ENCODE peak calls at places on chromosomes 13 and 19, in four cellular contexts. One of them, this sample, is unnamed.

GRCh38 chr13:21435710-21436151 is 23.4 kb downstream of the ZDHHC20 start:
- DNase-seq in ovary: no peak
- DNase-seq in stomach: peak; percentile 68
- DNase-seq in sigmoid colon: peak; percentile 63
- DNase-seq in this sample: no peak

GRCh38 chr19:10389863-10390262 is 9.5 kb upstream of the TYK2 start:
- DNase-seq in sigmoid colon: no peak
- DNase-seq in stomach: no peak
- DNase-seq in ovary: no peak
- DNase-seq in this sample: peak; percentile 39

GRCh38 chr19:38634757-38635482 is 12.5 kb upstream of the ACTN4 start:
- DNase-seq in ovary: peak; percentile 85
- DNase-seq in sigmoid colon: peak; percentile 84
- DNase-seq in stomach: peak; percentile 83
- DNase-seq in this sample: peak; percentile 74

GRCh38 chr19:10167459-10167858 is 27.3 kb downstream of the DNMT1 start:
- DNase-seq in stomach: no peak
- DNase-seq in sigmoid colon: no peak
- DNase-seq in ovary: no peak
- DNase-seq in this sample: no peak

GRCh38 chr13:70042193-70042592 is 65.4 kb upstream of the ATXN8OS start:
- DNase-seq in ovary: no peak
- DNase-seq in sigmoid colon: no peak
- DNase-seq in stomach: no peak
- DNase-seq in this sample: no peak

GRCh38 chr19:54882758-54883157 is 8.7 kb downstream of the FCAR start:
- DNase-seq in stomach: no peak
- DNase-seq in sigmoid colon: no peak
- DNase-seq in ovary: no peak
- DNase-seq in this sample: peak; percentile 17

GRCh38 chr13:68047889-68048288 is 817.8 kb upstream of the PCDH9 start:
- DNase-seq in sigmoid colon: no peak
- DNase-seq in ovary: no peak
- DNase-seq in stomach: no peak
- DNase-seq in this sample: no peak

GRCh38 chr19:49888478-49888901 is 8.2 kb downstream of the IL4I1 start:
- DNase-seq in sigmoid colon: no peak
- DNase-seq in stomach: no peak
- DNase-seq in ovary: no peak
- DNase-seq in this sample: no peak

GRCh38 chr13:113657851-113658741 is at the start of gene ATP4B:
- DNase-seq in stomach: peak; percentile 72
- DNase-seq in ovary: peak; percentile 12
- DNase-seq in sigmoid colon: peak; percentile 40
- DNase-seq in this sample: no peak

GRCh38 chr19:38025908-38026307 is 118.9 kb downstream of the SIPA1L3 start:
- DNase-seq in ovary: no peak
- DNase-seq in stomach: no peak
- DNase-seq in sigmoid colon: no peak
- DNase-seq in this sample: no peak

GRCh38 chr13:25982908-25983307 is 68.9 kb downstream of the SHISA2 start:
- DNase-seq in sigmoid colon: no peak
- DNase-seq in ovary: no peak
- DNase-seq in stomach: no peak
- DNase-seq in this sample: no peak

GRCh38 chr19:20333508-20333907 is 166.5 kb downstream of the ZNF486 start:
- DNase-seq in sigmoid colon: no peak
- DNase-seq in ovary: no peak
- DNase-seq in stomach: no peak
- DNase-seq in this sample: no peak

GRCh38 chr13:103255587-103256301 is 189.5 kb upstream of the SLC10A2 start:
- DNase-seq in ovary: no peak
- DNase-seq in stomach: no peak
- DNase-seq in sigmoid colon: no peak
- DNase-seq in this sample: no peak

GRCh38 chr19:35004517-35005255 is 4.6 kb downstream of the GRAMD1A start:
- DNase-seq in stomach: no peak
- DNase-seq in sigmoid colon: no peak
- DNase-seq in ovary: no peak
- DNase-seq in this sample: no peak

GRCh38 chr19:39410620-39411005 is 1.9 kb upstream of the PLEKHG2 start:
- DNase-seq in stomach: no peak
- DNase-seq in ovary: no peak
- DNase-seq in sigmoid colon: peak; percentile 70
- DNase-seq in this sample: no peak

GRCh38 chr19:20359933-20360720 is 193.1 kb downstream of the ZNF486 start:
- DNase-seq in ovary: no peak
- DNase-seq in sigmoid colon: no peak
- DNase-seq in stomach: no peak
- DNase-seq in this sample: peak; percentile 16

GRCh38 chr19:54653181-54653809 is 9.5 kb upstream of the LILRB4 start:
- DNase-seq in sigmoid colon: no peak
- DNase-seq in stomach: no peak
- DNase-seq in ovary: no peak
- DNase-seq in this sample: no peak

GRCh38 chr13:53781941-53782340 is 753.3 kb downstream of the OLFM4 start:
- DNase-seq in ovary: no peak
- DNase-seq in sigmoid colon: no peak
- DNase-seq in stomach: no peak
- DNase-seq in this sample: no peak

GRCh38 chr19:30445385-30445784 is 73.2 kb downstream of the ZNF536 start:
- DNase-seq in ovary: no peak
- DNase-seq in sigmoid colon: no peak
- DNase-seq in stomach: no peak
- DNase-seq in this sample: no peak

GRCh38 chr19:49851456-49852259 is 699 bp downstream of the PTOV1 start:
- DNase-seq in ovary: peak; percentile 75
- DNase-seq in sigmoid colon: no peak
- DNase-seq in stomach: no peak
- DNase-seq in this sample: peak; percentile 56

GRCh38 chr13:36839981-36840380 is 21.0 kb downstream of the RFXAP start:
- DNase-seq in ovary: no peak
- DNase-seq in stomach: no peak
- DNase-seq in sigmoid colon: no peak
- DNase-seq in this sample: no peak

GRCh38 chr13:36840718-36841250 is 21.8 kb downstream of the RFXAP start:
- DNase-seq in stomach: no peak
- DNase-seq in ovary: no peak
- DNase-seq in sigmoid colon: no peak
- DNase-seq in this sample: no peak

GRCh38 chr13:36839281-36839680 is 20.3 kb downstream of the RFXAP start:
- DNase-seq in sigmoid colon: no peak
- DNase-seq in ovary: no peak
- DNase-seq in stomach: no peak
- DNase-seq in this sample: no peak

GRCh38 chr13:36837354-36838092 is 18.5 kb downstream of the RFXAP start:
- DNase-seq in stomach: no peak
- DNase-seq in ovary: no peak
- DNase-seq in sigmoid colon: no peak
- DNase-seq in this sample: no peak

GRCh38 chr13:36841411-36841810 is 22.4 kb downstream of the RFXAP start:
- DNase-seq in sigmoid colon: no peak
- DNase-seq in stomach: no peak
- DNase-seq in ovary: no peak
- DNase-seq in this sample: no peak
- H3K4me1 ChIP-seq in sigmoid colon: peaks cover 6% of the 10 kb centered on the region
- H3K4me1 ChIP-seq in stomach: no peaks in the 10 kb centered on the region
- H3K4me1 ChIP-seq in ovary: no peaks in the 10 kb centered on the region
- H3K4me1 ChIP-seq in this sample: no peaks in the 10 kb centered on the region

GRCh38 chr19:17834350-17835181 is 13.2 kb downstream of the JAK3 start:
- DNase-seq in stomach: no peak
- DNase-seq in ovary: no peak
- DNase-seq in sigmoid colon: no peak
- DNase-seq in this sample: no peak
- TF ChIP-seq CTCF in stomach: no peak
- TF ChIP-seq CTCF in ovary: no peak
- TF ChIP-seq CTCF in sigmoid colon: no peak
- TF ChIP-seq CTCF in this sample: peak; percentile 6

GRCh38 chr13:97231832-97232201 is 9.7 kb downstream of the MBNL2 start:
- DNase-seq in ovary: no peak
- DNase-seq in stomach: no peak
- DNase-seq in sigmoid colon: no peak
- DNase-seq in this sample: no peak
- H3K4me1 ChIP-seq in ovary: peaks cover 25% of the 10 kb centered on the region
- H3K4me1 ChIP-seq in stomach: peaks cover 50% of the 10 kb centered on the region
- H3K4me1 ChIP-seq in sigmoid colon: peaks cover 95% of the 10 kb centered on the region
- H3K4me1 ChIP-seq in this sample: peaks cover 17% of the 10 kb centered on the region

GRCh38 chr19:4057913-4058695 is 8.6 kb downstream of the ZBTB7A start:
- DNase-seq in stomach: peak; percentile 81
- DNase-seq in sigmoid colon: peak; percentile 97
- DNase-seq in ovary: peak; percentile 80
- DNase-seq in this sample: peak; percentile 4
- TF ChIP-seq CTCF in stomach: no peak
- TF ChIP-seq CTCF in sigmoid colon: no peak
- TF ChIP-seq CTCF in ovary: no peak
- TF ChIP-seq CTCF in this sample: no peak

GRCh38 chr19:46972301-46972700 is 47.3 kb upstream of the NPAS1 start:
- DNase-seq in ovary: no peak
- DNase-seq in stomach: no peak
- DNase-seq in sigmoid colon: no peak
- DNase-seq in this sample: no peak

GRCh38 chr19:46974181-46974580 is 45.5 kb upstream of the NPAS1 start:
- DNase-seq in ovary: no peak
- DNase-seq in sigmoid colon: no peak
- DNase-seq in stomach: no peak
- DNase-seq in this sample: no peak

GRCh38 chr19:46967578-46968018 is 52.0 kb upstream of the NPAS1 start:
- DNase-seq in ovary: no peak
- DNase-seq in stomach: peak; percentile 75
- DNase-seq in sigmoid colon: no peak
- DNase-seq in this sample: peak; percentile 26

GRCh38 chr19:46975011-46975917 is 44.4 kb upstream of the NPAS1 start:
- DNase-seq in stomach: no peak
- DNase-seq in ovary: no peak
- DNase-seq in sigmoid colon: no peak
- DNase-seq in this sample: no peak

GRCh38 chr19:46970815-46971214 is 48.8 kb upstream of the NPAS1 start:
- DNase-seq in ovary: no peak
- DNase-seq in stomach: no peak
- DNase-seq in sigmoid colon: no peak
- DNase-seq in this sample: no peak
- H3K4me1 ChIP-seq in ovary: peaks cover 4% of the 10 kb centered on the region
- H3K4me1 ChIP-seq in stomach: peaks cover 21% of the 10 kb centered on the region
- H3K4me1 ChIP-seq in sigmoid colon: peaks cover 24% of the 10 kb centered on the region
- H3K4me1 ChIP-seq in this sample: no peaks in the 10 kb centered on the region

This sample was measured in DND-41.